ENCODE peak calls at places on chromosomes 2 and 18, in six cellular contexts. One of them, this sample, is unnamed.

GRCh38 chr18:74963820-74964446 is 245.0 kb downstream of the PTGR3 start:
- DNase-seq in endothelial cell of umbilical vein: peak
- DNase-seq in A549: peak
- DNase-seq in HepG2: peak
- DNase-seq in GM12878: no peak
- DNase-seq in K562: peak
- DNase-seq in this sample: peak

GRCh38 chr2:234676859-234677450 is 180.1 kb upstream of the ARL4C start:
- DNase-seq in HepG2: peak
- DNase-seq in GM12878: no peak
- DNase-seq in K562: no peak
- DNase-seq in endothelial cell of umbilical vein: peak
- DNase-seq in A549: no peak
- DNase-seq in this sample: no peak

GRCh38 chr18:62281684-62282083 is 43.4 kb upstream of the TNFRSF11A start:
- DNase-seq in GM12878: no peak
- DNase-seq in K562: no peak
- DNase-seq in HepG2: no peak
- DNase-seq in endothelial cell of umbilical vein: peak
- DNase-seq in A549: no peak
- DNase-seq in this sample: peak

GRCh38 chr2:42098571-42099430 is 51.0 kb downstream of the PKDCC start:
- DNase-seq in GM12878: no peak
- DNase-seq in HepG2: no peak
- DNase-seq in endothelial cell of umbilical vein: no peak
- DNase-seq in A549: no peak
- DNase-seq in K562: no peak
- DNase-seq in this sample: peak

GRCh38 chr2:29239209-29239960 is 124.2 kb downstream of the CLIP4 start:
- DNase-seq in K562: no peak
- DNase-seq in endothelial cell of umbilical vein: no peak
- DNase-seq in A549: no peak
- DNase-seq in GM12878: no peak
- DNase-seq in HepG2: no peak
- DNase-seq in this sample: no peak

GRCh38 chr2:144115892-144116291 is 404.0 kb downstream of the ZEB2 start:
- DNase-seq in A549: no peak
- DNase-seq in HepG2: no peak
- DNase-seq in GM12878: no peak
- DNase-seq in K562: no peak
- DNase-seq in endothelial cell of umbilical vein: no peak
- DNase-seq in this sample: no peak

GRCh38 chr2:225017713-225018112 is 24.6 kb downstream of the DOCK10 start:
- DNase-seq in endothelial cell of umbilical vein: no peak
- DNase-seq in GM12878: no peak
- DNase-seq in K562: no peak
- DNase-seq in A549: peak
- DNase-seq in HepG2: no peak
- DNase-seq in this sample: no peak

GRCh38 chr2:240931319-240931949 is 25.3 kb downstream of the CROCC2 start:
- DNase-seq in GM12878: no peak
- DNase-seq in A549: no peak
- DNase-seq in endothelial cell of umbilical vein: no peak
- DNase-seq in HepG2: no peak
- DNase-seq in K562: no peak
- DNase-seq in this sample: no peak

GRCh38 chr2:127255146-127255545 is 35.0 kb upstream of the CYP27C1 start:
- DNase-seq in K562: no peak
- DNase-seq in endothelial cell of umbilical vein: no peak
- DNase-seq in A549: no peak
- DNase-seq in GM12878: no peak
- DNase-seq in HepG2: peak
- DNase-seq in this sample: peak

GRCh38 chr18:47791461-47791860 is 139.0 kb downstream of the SMAD2 start:
- DNase-seq in HepG2: no peak
- DNase-seq in K562: no peak
- DNase-seq in A549: no peak
- DNase-seq in endothelial cell of umbilical vein: no peak
- DNase-seq in GM12878: no peak
- DNase-seq in this sample: no peak
- TF ChIP-seq MAX in HepG2: no peak
- TF ChIP-seq MAX in K562: no peak
- TF ChIP-seq MAX in A549: no peak
- TF ChIP-seq MAX in endothelial cell of umbilical vein: no peak
- TF ChIP-seq MAX in GM12878: no peak
- TF ChIP-seq MAX in this sample: no peak

GRCh38 chr2:178804791-178805190 is 2.4 kb downstream of the TTN start:
- DNase-seq in HepG2: peak
- DNase-seq in GM12878: no peak
- DNase-seq in endothelial cell of umbilical vein: no peak
- DNase-seq in K562: peak
- DNase-seq in A549: peak
- DNase-seq in this sample: peak

GRCh38 chr2:178810422-178810821 is 3.2 kb upstream of the TTN start:
- DNase-seq in GM12878: no peak
- DNase-seq in HepG2: no peak
- DNase-seq in A549: no peak
- DNase-seq in endothelial cell of umbilical vein: no peak
- DNase-seq in K562: no peak
- DNase-seq in this sample: no peak

GRCh38 chr2:178807227-178808008 is at the start of gene TTN:
- DNase-seq in K562: no peak
- DNase-seq in GM12878: no peak
- DNase-seq in endothelial cell of umbilical vein: no peak
- DNase-seq in HepG2: no peak
- DNase-seq in A549: no peak
- DNase-seq in this sample: no peak

GRCh38 chr2:178811045-178811444 is 3.8 kb upstream of the TTN start:
- DNase-seq in K562: no peak
- DNase-seq in HepG2: no peak
- DNase-seq in A549: no peak
- DNase-seq in endothelial cell of umbilical vein: no peak
- DNase-seq in GM12878: no peak
- DNase-seq in this sample: no peak

DNA sequence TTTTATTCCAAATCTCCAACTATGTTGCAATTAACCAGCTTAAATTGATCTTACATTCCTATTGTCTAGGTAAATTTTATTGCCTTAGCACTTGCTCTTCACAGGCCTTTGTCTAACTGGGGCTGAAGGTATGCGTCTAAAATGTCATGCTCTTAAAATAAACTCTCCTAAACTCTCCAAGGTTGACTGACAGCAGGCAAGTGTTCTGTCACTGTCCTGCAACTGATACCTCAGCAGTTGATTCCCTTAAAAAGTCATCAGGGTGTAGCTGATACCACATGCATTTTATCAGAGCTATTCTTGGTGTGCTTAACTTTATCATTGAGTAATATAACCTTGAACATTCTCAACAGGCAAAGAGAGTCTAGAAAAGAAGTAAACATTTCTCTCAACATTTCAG is 680 bp downstream of the TTN start:
- DNase-seq in endothelial cell of umbilical vein: no peak
- DNase-seq in K562: no peak
- DNase-seq in A549: no peak
- DNase-seq in GM12878: no peak
- DNase-seq in HepG2: no peak
- DNase-seq in this sample: no peak
- TF ChIP-seq POLR2A in endothelial cell of umbilical vein: no peak
- TF ChIP-seq POLR2A in K562: no peak
- TF ChIP-seq POLR2A in A549: no peak
- TF ChIP-seq POLR2A in GM12878: no peak
- TF ChIP-seq POLR2A in HepG2: no peak
- TF ChIP-seq POLR2A in this sample: no peak

GRCh38 chr2:32357545-32358482 is 991 bp downstream of the BIRC6 start:
- DNase-seq in endothelial cell of umbilical vein: peak
- DNase-seq in GM12878: no peak
- DNase-seq in A549: peak
- DNase-seq in K562: peak
- DNase-seq in HepG2: peak
- DNase-seq in this sample: peak
- TF ChIP-seq MYC in endothelial cell of umbilical vein: no peak
- TF ChIP-seq MYC in GM12878: no peak
- TF ChIP-seq MYC in A549: no peak
- TF ChIP-seq MYC in K562: peak
- TF ChIP-seq MYC in HepG2: no peak
- TF ChIP-seq MYC in this sample: no peak

DNA sequence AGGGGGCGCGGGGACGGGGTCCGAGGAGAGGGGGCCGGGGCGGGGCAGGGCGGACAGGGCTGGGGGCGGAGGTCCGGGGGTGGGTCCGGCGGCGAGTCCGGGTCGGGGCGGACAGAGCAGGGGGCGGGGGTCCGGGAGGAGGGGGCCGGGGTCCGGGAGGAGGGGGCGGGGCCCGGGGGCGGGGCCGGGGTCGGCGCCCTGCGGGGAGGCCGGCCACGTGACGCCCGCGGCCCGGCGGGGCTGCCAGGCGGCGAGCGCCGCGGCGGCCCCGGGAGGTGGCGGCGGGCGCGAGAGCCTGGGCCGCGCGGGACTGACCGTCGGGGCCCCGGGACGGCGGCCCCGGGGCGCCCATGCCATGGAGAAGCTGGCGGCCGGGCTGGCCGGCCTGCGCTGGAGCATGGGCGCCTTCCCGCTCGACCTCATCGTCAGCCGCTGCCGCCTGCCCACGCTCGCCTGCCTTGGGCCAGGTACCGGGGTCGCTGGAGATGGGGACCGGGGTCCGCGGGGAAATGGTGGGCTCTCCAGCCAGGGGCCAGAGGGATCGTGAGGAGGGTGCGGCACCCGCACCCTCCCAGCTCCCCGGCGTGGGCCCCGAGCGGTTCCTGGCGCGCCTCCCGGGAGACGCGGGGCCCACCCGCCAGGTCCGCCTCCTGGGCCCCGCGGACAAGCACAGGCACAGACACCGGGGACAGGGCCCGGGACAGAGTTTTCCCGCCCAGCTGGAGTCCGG is at the start of gene GAREM2:
- DNase-seq in HepG2: no peak
- DNase-seq in K562: peak
- DNase-seq in endothelial cell of umbilical vein: no peak
- DNase-seq in A549: no peak
- DNase-seq in GM12878: no peak
- DNase-seq in this sample: no peak
- TF ChIP-seq MAX in HepG2: no peak
- TF ChIP-seq MAX in K562: peak
- TF ChIP-seq MAX in endothelial cell of umbilical vein: no peak
- TF ChIP-seq MAX in A549: no peak
- TF ChIP-seq MAX in GM12878: no peak
- TF ChIP-seq MAX in this sample: no peak

This sample was measured in NB4.